ENCODE peak calls at places on chromosomes 7 and 10, in six cellular contexts. S is GM23248, M is SK-N-SH, Y is HCT116, B is neural progenitor cell, Q is hepatocyte. R is an unnamed sample.
A peak's percentile ranks its signal among the peaks of the same experiment; 100 is the strongest.

GRCh38 chr10:114259825-114260224 is 20.8 kb downstream of the VWA2 start:
- DNase-seq in Q (no peak), S (peak; percentile 89), M (no peak), B (no peak), Y (no peak), R (no peak)

GRCh38 chr7:157977717-157978470 is 609.7 kb downstream of the PTPRN2 start:
- DNase-seq in S (no peak), B (no peak), Q (no peak), M (no peak), Y (no peak), R (no peak)

GRCh38 chr7:47336178-47337020 is 245.5 kb downstream of the TNS3 start:
- DNase-seq in M (no peak), S (peak; percentile 96), Q (no peak), Y (no peak), B (no peak), R (no peak)

GRCh38 chr7:26213821-26214515 is 12.4 kb downstream of the CBX3 start:
- DNase-seq in M (no peak), B (no peak), Y (no peak), S (no peak), Q (no peak), R (no peak)

GRCh38 chr10:79149345-79149661 is 80.5 kb downstream of the ZMIZ1 start:
- DNase-seq in M (no peak), B (no peak), Y (no peak), Q (no peak), S (no peak), R (no peak)

GRCh38 chr7:47333131-47333887 is 248.6 kb downstream of the TNS3 start:
- DNase-seq in M (no peak), Q (no peak), B (no peak), S (no peak), Y (no peak), R (no peak)

GRCh38 chr7:106182904-106183303 is 70.8 kb upstream of the SYPL1 start:
- DNase-seq in Y (no peak), B (no peak), Q (no peak), S (no peak), M (no peak), R (no peak)

GRCh38 chr10:94076325-94076841 is 82.7 kb downstream of the PLCE1 start:
- DNase-seq in Q (peak; percentile 61), B (peak; percentile 24), S (peak; percentile 83), Y (no peak), M (peak; percentile 19), R (no peak)

GRCh38 chr10:121645696-121646095 is 47.5 kb upstream of the FGFR2 start:
- DNase-seq in Q (no peak), S (no peak), B (no peak), Y (no peak), M (no peak), R (no peak)

GRCh38 chr10:69802424-69803161 is 887 bp downstream of the COL13A1 start:
- DNase-seq in B (peak; percentile 82), Q (peak; percentile 59), M (peak; percentile 88), Y (no peak), S (peak; percentile 70), R (no peak)

GRCh38 chr7:72310301-72310700 is 101.8 kb downstream of the CALN1 start:
- DNase-seq in M (no peak), B (no peak), Y (no peak), Q (no peak), S (no peak), R (no peak)

GRCh38 chr7:381211-382117 is 91.5 kb downstream of the FOXL3 start:
- DNase-seq in Q (no peak), B (no peak), Y (no peak), S (no peak), M (no peak), R (no peak)

GRCh38 chr7:117502338-117502737 is 22.5 kb downstream of the CFTR start:
- DNase-seq in M (no peak), Q (no peak), S (no peak), B (no peak), Y (no peak), R (no peak)

GRCh38 chr10:119315128-119316001 is 108.0 kb downstream of the GRK5 start:
- DNase-seq in S (peak; percentile 98), B (peak; percentile 51), Y (peak; percentile 91), M (no peak), Q (peak; percentile 86), R (no peak)

GRCh38 chr7:27101188-27101905 is 1.1 kb downstream of the HOXA2 start:
- DNase-seq in Q (no peak), S (no peak), Y (no peak), B (peak; percentile 54), M (peak; percentile 28), R (no peak)

GRCh38 chr7:102908676-102909075 is 4.1 kb upstream of the LRRC17 start:
- DNase-seq in M (no peak), B (no peak), S (no peak), Q (no peak), Y (no peak), R (no peak)

DNA sequence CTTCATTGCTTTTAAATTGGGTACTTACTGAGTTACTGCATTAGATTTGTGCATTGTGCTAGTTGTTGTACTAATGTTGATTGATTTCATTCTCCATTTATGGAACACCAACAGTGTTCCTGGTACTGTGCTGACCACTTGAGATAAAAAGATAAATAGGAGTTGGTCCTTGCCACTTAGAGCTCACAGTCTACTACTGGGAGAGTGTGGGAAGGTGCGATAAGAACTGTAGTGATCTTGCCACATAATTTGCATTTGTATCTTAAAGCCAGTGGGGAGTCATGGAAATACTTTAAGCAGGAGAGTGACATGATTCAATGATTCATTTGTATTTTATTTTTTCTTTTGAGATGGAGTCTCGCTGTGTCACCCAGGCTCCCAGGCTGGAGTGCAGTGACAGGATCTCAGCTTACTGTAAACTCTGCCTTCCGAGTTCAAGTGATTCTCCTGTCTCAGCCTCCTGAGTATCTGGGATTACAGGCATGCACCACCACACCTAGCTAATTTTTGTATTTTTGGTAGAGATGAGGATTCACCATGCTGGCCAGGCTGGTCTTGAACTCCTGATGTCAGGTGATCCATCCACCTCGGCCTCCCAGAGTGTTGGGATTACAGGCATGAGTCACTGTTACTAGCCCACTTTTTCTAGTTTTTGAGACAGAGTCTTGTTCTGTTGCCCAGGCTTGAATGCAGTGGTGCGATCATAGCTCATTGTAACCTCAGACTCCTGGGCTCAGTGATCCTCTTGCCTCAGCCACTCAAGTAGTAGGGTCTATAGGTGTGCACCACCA is 51.2 kb upstream of the TMEM248 start:
- DNase-seq in B (no peak), Q (no peak), S (no peak), M (no peak), Y (no peak), R (no peak)
- TF ChIP-seq EZH2phosphoT487 in B (no peak), Q (no peak), S (no peak), M (no peak), Y (no peak), R (no peak)

DNA sequence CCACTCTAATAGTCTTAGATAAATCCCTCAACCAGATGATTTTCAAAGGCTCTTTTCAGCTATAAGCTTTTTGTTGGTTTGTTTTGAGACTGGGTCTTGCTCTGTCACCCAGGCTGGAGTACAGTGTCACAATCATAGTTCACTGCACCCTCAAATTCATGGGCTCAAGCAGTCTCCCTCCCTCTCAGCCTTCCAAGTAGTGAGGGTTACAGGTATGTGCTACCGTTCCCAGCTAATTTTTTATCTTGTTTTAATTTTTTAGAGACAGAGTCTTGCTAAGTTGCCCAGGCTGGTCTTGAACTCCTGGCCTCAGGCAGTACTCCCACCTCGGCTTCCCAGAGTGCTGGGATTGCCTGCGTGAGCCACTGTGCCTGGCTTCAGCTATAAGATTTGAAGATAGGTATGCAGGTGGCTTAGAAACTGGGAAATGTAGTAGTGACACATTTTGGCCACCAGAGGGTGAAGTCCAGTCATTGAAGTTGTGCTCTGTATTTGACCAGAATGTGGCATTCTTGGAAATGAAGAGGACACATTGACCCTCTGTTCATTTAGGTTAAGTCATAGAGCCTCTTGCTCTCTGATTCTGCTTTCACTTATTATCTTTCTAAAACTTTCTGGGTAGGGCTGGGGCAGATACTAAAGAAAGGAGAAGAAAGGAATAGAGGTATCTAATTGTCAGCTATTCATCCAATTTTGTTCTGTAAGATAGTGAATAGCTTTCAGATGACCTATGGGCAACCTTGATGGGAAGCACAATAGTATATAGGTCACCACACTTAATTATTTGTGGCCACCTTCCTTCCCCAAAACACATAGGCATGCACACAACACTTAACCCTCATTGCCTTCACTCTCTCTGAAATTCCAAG is 36.0 kb downstream of the R3HCC1L start:
- DNase-seq in Q (peak; percentile 63), B (peak; percentile 67), Y (peak; percentile 40), S (peak; percentile 56), M (peak; percentile 43), R (peak; percentile 74)
- TF ChIP-seq EZH2phosphoT487 in Q (no peak), B (no peak), Y (no peak), S (no peak), M (no peak), R (no peak)

DNA sequence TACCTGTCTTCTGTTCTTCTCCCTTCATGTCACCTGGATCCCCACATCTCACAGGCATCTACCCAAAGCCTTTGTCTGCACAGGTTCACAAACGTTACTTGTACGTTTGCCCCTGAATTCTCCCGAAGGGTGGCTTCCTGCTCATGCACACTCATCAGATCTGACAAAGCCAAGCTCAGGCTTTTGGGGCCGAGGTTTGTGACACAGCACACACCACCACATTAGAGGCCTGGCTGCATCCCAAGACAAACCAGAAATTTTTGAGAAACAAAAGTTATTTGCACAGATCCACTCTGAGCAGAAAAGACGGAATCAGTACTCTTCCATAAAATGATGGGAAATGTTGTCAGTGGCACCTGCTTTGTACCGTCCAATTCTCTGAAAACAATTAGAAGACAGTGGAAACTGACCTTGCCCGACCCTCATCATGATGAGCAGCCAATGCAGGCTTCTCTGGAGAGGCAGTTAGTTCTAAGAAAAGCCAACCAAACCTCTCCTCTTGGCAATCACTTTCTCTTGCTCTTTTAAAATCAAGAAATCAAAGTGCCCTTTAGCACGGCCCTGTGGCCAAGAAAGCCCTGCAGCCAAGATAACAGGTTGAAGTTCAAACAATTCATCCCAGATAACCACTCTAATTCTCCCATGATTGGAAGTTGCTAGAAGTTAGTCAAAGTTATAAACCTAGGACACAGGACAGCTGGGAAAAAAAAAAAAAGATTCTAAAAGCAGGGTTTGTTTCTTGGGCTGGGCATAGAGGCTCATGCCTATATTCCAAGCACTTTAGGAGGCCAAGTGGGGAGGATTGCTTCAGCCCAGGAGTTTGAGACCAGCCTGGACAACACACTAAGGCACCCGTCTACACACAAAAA is 13.6 kb upstream of the SVIL start:
- DNase-seq in Y (no peak), Q (no peak), S (peak; percentile 44), B (no peak), M (no peak), R (no peak)
- TF ChIP-seq EZH2phosphoT487 in Y (no peak), Q (no peak), S (no peak), B (no peak), M (no peak), R (no peak)

GRCh38 chr10:74936577-74937445 is 110.4 kb downstream of the KAT6B start:
- DNase-seq in M (no peak), Y (no peak), S (peak; percentile 35), Q (no peak), B (no peak), R (no peak)

GRCh38 chr10:74934100-74934812 is 107.9 kb downstream of the KAT6B start:
- DNase-seq in Y (no peak), B (no peak), M (no peak), Q (no peak), S (no peak), R (no peak)

GRCh38 chr10:74932648-74933047 is 106.2 kb downstream of the KAT6B start:
- DNase-seq in Y (no peak), M (no peak), Q (no peak), S (no peak), B (no peak), R (no peak)

DNA sequence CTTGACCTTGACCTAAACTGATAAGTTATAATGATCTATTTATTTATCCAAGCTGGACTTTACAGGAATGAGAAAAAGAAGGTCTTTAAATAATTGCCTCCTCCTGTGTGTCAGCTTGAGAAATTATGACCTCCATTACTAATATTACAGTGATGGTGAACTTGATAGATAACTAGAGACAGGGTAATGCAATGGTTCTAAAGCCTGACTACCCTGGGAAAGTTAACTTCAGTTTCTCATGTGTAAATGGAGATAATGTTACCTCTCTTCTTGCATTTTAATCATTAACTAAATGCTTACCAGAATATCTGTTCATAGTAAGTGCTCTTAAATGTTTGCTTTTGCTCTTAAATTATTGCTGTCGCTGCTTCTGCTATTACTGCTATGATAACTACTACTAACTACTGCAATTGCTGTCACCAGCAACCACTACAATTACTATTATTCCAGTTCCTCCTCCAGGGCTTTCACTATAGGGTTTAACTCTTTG is 111.1 kb downstream of the KAT6B start:
- DNase-seq in B (no peak), Q (no peak), M (no peak), S (no peak), Y (no peak), R (no peak)
- TF ChIP-seq EZH2phosphoT487 in B (no peak), Q (no peak), M (no peak), S (no peak), Y (no peak), R (no peak)